ENCODE peak calls at places on chromosomes 11 and 22, in ten cellular contexts. L, A, N, V, E, J, Z, M, W and T are unnamed samples.
A peak's percentile ranks its signal among the peaks of the same experiment; 100 is the strongest.

GRCh38 chr11:104191124-104191523 is 27.2 kb upstream of the PDGFD start:
- DNase-seq in J (no peak), L (no peak), W (no peak), Z (no peak), E (no peak), M (no peak), N (no peak), V (no peak), A (no peak), T (peak; percentile 32)

GRCh38 chr11:129985823-129986222 is 16.8 kb downstream of the PRDM10 start:
- DNase-seq in M (no peak), N (no peak), V (no peak), W (no peak), J (no peak), L (no peak), E (no peak), A (no peak), Z (no peak), T (no peak)

GRCh38 chr11:92122561-92122960 is 102.1 kb upstream of the FAT3 start:
- DNase-seq in Z (no peak), E (no peak), W (no peak), J (no peak), M (no peak), V (no peak), A (no peak), N (no peak), L (no peak), T (peak; percentile 4)

GRCh38 chr11:101048479-101048878 is 81.1 kb downstream of the PGR start:
- DNase-seq in Z (no peak), M (no peak), A (no peak), E (no peak), J (no peak), L (no peak), N (no peak), V (no peak), W (no peak), T (no peak)

GRCh38 chr11:131739243-131739882 is 368.9 kb downstream of the NTM start:
- DNase-seq in N (no peak), W (no peak), V (no peak), M (no peak), E (no peak), Z (no peak), J (peak; percentile 40), L (no peak), A (no peak), T (no peak)

GRCh38 chr11:114166897-114167323 is 107.4 kb downstream of the ZBTB16 start:
- DNase-seq in A (peak; percentile 55), N (no peak), M (no peak), E (no peak), W (no peak), Z (no peak), J (no peak), L (no peak), V (peak; percentile 87), T (peak; percentile 88)

GRCh38 chr22:32396746-32397145 is 15.3 kb downstream of the RTCB start:
- DNase-seq in M (no peak), N (no peak), A (no peak), E (peak; percentile 76), V (no peak), L (no peak), Z (no peak), W (no peak), J (no peak), T (peak; percentile 59)

GRCh38 chr11:121761171-121761570 is 308.4 kb upstream of the SORL1-AS1 start:
- DNase-seq in M (no peak), J (no peak), E (no peak), V (no peak), Z (no peak), A (no peak), W (no peak), L (no peak), N (no peak), T (no peak)

GRCh38 chr11:131668867-131669780 is 298.7 kb downstream of the NTM start:
- DNase-seq in M (peak; percentile 42), J (peak; percentile 80), L (peak; percentile 48), N (no peak), W (peak; percentile 25), A (no peak), V (peak; percentile 71), Z (no peak), E (peak; percentile 61), T (peak; percentile 75)

GRCh38 chr11:27242591-27242990 is 120.4 kb downstream of the CCDC34 start:
- DNase-seq in L (no peak), A (no peak), Z (no peak), N (no peak), E (no peak), J (no peak), W (no peak), V (peak; percentile 15), M (no peak), T (peak; percentile 95)

GRCh38 chr22:37930270-37930951 is 23.0 kb downstream of the C22orf23 start:
- DNase-seq in J (peak; percentile 34), M (peak; percentile 28), W (no peak), V (no peak), A (no peak), L (no peak), E (no peak), Z (no peak), N (no peak), T (peak; percentile 60)

GRCh38 chr11:32255876-32256275 is 165.0 kb downstream of the RCN1 start:
- DNase-seq in M (no peak), Z (no peak), E (no peak), N (no peak), W (no peak), V (no peak), J (peak; percentile 37), A (no peak), L (no peak), T (no peak)

GRCh38 chr22:35257002-35257320 is 332 bp upstream of the HMGXB4 start:
- DNase-seq in W (no peak), N (no peak), Z (no peak), E (no peak), M (no peak), J (no peak), V (no peak), A (no peak), L (no peak), T (no peak)

GRCh38 chr11:86440843-86441242 is 66.2 kb downstream of the CCDC81 start:
- DNase-seq in A (no peak), W (no peak), E (no peak), L (no peak), N (no peak), Z (no peak), M (no peak), J (no peak), V (no peak), T (peak; percentile 31)
- H3K4me3 ChIP-seq in A (no peak overlapping the region), W (no peak overlapping the region), E (no peak overlapping the region), L (no peak overlapping the region), N (no peak overlapping the region), Z (no peak overlapping the region), M (no peak overlapping the region), J (no peak overlapping the region), V (no peak overlapping the region), T (no peak overlapping the region)

DNA sequence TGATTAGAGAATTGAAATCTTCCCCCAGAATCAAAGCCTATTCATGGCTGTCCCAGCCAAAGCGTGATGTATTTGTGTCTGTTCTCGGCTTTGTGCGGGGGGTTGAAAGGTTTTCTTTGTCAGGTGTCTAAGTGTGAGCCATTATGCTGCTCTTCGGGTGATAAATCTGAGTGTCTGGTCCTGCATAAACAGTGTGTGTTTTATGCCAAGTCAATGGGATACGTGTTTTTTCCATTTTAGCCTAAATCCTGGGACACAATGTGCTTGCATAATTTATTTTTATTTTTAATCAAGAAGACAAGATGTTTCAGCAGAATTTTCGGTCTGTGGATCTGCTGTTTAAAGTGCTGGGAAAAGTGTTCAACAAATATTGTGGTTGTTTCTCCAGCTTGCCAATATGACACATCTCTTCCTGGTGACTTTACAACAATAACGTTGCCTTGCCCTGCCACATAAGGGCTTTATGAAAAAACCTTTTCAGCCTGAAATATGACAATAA is 267.7 kb downstream of the TBC1D22A start:
- DNase-seq in V (no peak), A (no peak), E (no peak), L (no peak), N (no peak), W (no peak), Z (no peak), J (peak; percentile 56), M (no peak), T (peak; percentile 81)
- H3K4me3 ChIP-seq in V (no peak overlapping the region), A (no peak overlapping the region), E (no peak overlapping the region), L (no peak overlapping the region), N (no peak overlapping the region), W (no peak overlapping the region), Z (no peak overlapping the region), J (no peak overlapping the region), M (no peak overlapping the region), T (peak overlapping the region; percentile 39)

GRCh38 chr11:66266378-66267038 is 1.9 kb upstream of the RAB1B start:
- DNase-seq in A (no peak), Z (no peak), E (no peak), M (no peak), N (no peak), J (no peak), V (no peak), W (no peak), L (no peak), T (no peak)
- H3K4me3 ChIP-seq in A (no peak overlapping the region), Z (no peak overlapping the region), E (peak overlapping the region; percentile 81), M (no peak overlapping the region), N (peak overlapping the region; percentile 81), J (peak overlapping the region; percentile 76), V (no peak overlapping the region), W (no peak overlapping the region), L (peak overlapping the region; percentile 39), T (peak overlapping the region; percentile 96)

GRCh38 chr11:77752518-77752917 is 68.0 kb downstream of the RSF1 start:
- DNase-seq in E (no peak), N (no peak), V (no peak), M (no peak), W (no peak), A (no peak), J (no peak), L (peak; percentile 43), Z (no peak), T (peak; percentile 50)

GRCh38 chr11:77748266-77748665 is 72.3 kb downstream of the RSF1 start:
- DNase-seq in E (no peak), L (no peak), V (no peak), W (no peak), J (no peak), M (no peak), A (no peak), N (no peak), Z (no peak), T (no peak)

GRCh38 chr11:77750757-77751156 is 69.8 kb downstream of the RSF1 start:
- DNase-seq in Z (no peak), N (no peak), J (no peak), M (no peak), E (no peak), W (no peak), L (no peak), A (no peak), V (no peak), T (no peak)

GRCh38 chr11:77749232-77749631 is 71.3 kb downstream of the RSF1 start:
- DNase-seq in E (no peak), W (no peak), V (no peak), M (no peak), A (no peak), L (no peak), J (no peak), N (no peak), Z (no peak), T (no peak)

DNA sequence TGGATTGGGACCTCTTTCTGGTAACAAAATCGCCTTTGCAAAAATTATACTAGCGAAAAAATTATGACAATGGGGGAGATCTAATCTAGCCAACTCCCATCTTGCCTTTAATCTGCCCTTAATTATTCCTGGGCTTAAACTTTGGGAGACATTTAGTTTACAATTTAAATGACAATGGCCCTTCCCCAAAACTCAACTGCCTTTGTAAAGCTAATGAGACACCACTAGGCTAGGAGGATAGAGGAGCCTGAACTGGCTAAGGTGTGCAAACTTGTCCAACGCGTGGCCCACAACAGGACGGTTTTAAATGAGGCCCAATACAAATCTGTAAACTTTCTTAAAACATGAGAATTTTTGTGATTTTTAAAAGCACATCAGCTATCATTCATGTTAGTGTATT is 67.3 kb downstream of the RSF1 start:
- DNase-seq in A (no peak), M (no peak), E (no peak), N (no peak), L (peak; percentile 76), Z (no peak), W (no peak), J (peak; percentile 31), V (no peak), T (no peak)
- H3K4me3 ChIP-seq in A (no peak overlapping the region), M (no peak overlapping the region), E (no peak overlapping the region), N (no peak overlapping the region), L (no peak overlapping the region), Z (no peak overlapping the region), W (no peak overlapping the region), J (no peak overlapping the region), V (no peak overlapping the region), T (no peak overlapping the region)